ENCODE peak calls at places on chromosome 5, in six cellular contexts. W is IMR-90, A is neuronal stem cell, V is H9, S is mesenchymal stem cell, Q is H1. G is an unnamed sample.
A peak's percentile ranks its signal among the peaks of the same experiment; 100 is the strongest.

GRCh38 chr5:10056228-10056760 is 193.4 kb downstream of the ATPSCKMT start:
- DNase-seq in V (no peak), Q (no peak), S (no peak), A (no peak), W (no peak), G (no peak)

GRCh38 chr5:130141689-130142320 is 237.5 kb downstream of the CHSY3 start:
- DNase-seq in S (peak; percentile 62), W (no peak), A (no peak), V (peak; percentile 64), Q (peak; percentile 70), G (peak; percentile 27)

GRCh38 chr5:135246923-135247795 is 151.9 kb downstream of the MACROH2A1 start:
- DNase-seq in A (no peak), V (peak; percentile 43), W (peak; percentile 98), S (peak; percentile 95), Q (peak; percentile 46), G (no peak)

GRCh38 chr5:77709993-77710392 is 66.1 kb downstream of the TBCA start:
- DNase-seq in Q (no peak), W (no peak), S (no peak), A (no peak), V (no peak), G (no peak)

GRCh38 chr5:1216918-1217295 is 8.3 kb upstream of the SLC6A18 start:
- DNase-seq in A (no peak), Q (no peak), S (no peak), W (no peak), V (no peak), G (no peak)

GRCh38 chr5:59560553-59560952 is 333.0 kb downstream of the PDE4D start:
- DNase-seq in Q (no peak), V (no peak), A (no peak), W (no peak), S (no peak), G (no peak)

GRCh38 chr5:218457-219289 is 553 bp downstream of the SDHA start:
- DNase-seq in S (peak; percentile 57), Q (no peak), A (peak; percentile 24), V (no peak), W (peak; percentile 19), G (peak; percentile 37)

GRCh38 chr5:132496631-132497487 is 6.3 kb upstream of the IRF1 start:
- DNase-seq in W (peak; percentile 87), A (peak; percentile 63), S (peak; percentile 95), V (peak; percentile 93), Q (peak; percentile 92), G (peak; percentile 83)

GRCh38 chr5:97009212-97009898 is 73.5 kb downstream of the LNPEP start:
- DNase-seq in V (no peak), Q (no peak), S (peak; percentile 29), W (no peak), A (no peak), G (no peak)

GRCh38 chr5:153632748-153633290 is 142.3 kb downstream of the GRIA1 start:
- DNase-seq in W (peak; percentile 22), Q (no peak), A (no peak), S (no peak), V (no peak), G (no peak)

GRCh38 chr5:144332265-144332664 is 161.6 kb downstream of the KCTD16 start:
- DNase-seq in S (no peak), W (peak; percentile 6), V (peak; percentile 36), A (no peak), Q (no peak), G (no peak)

GRCh38 chr5:9861664-9862256 is 231.6 kb upstream of the TAS2R1 start:
- DNase-seq in Q (no peak), A (no peak), S (no peak), W (peak; percentile 33), V (no peak), G (no peak)

GRCh38 chr5:116543501-116543900 is 31.1 kb downstream of the SEMA6A start:
- DNase-seq in W (no peak), A (no peak), Q (no peak), S (no peak), V (no peak), G (no peak)

GRCh38 chr5:58076473-58077257 is 383.2 kb downstream of the PLK2 start:
- DNase-seq in W (no peak), A (no peak), Q (no peak), S (no peak), V (no peak), G (no peak)

GRCh38 chr5:127858116-127858784 is 155.1 kb downstream of the CCDC192 start:
- DNase-seq in Q (no peak), S (peak; percentile 74), V (no peak), W (no peak), A (no peak), G (peak; percentile 44)

GRCh38 chr5:172425402-172425801 is 28.9 kb downstream of the SH3PXD2B start:
- DNase-seq in A (no peak), V (no peak), W (no peak), Q (no peak), S (no peak), G (no peak)

GRCh38 chr5:125717209-125717608 is 706.0 kb upstream of the GRAMD2B start:
- DNase-seq in A (peak; percentile 18), W (peak; percentile 96), V (no peak), Q (no peak), S (peak; percentile 92), G (no peak)

GRCh38 chr5:134177197-134178171 is 734 bp upstream of the SKP1 start:
- DNase-seq in W (peak; percentile 66), Q (no peak), V (peak; percentile 68), S (peak; percentile 83), A (peak; percentile 84), G (no peak)

GRCh38 chr5:1009359-1010180 is 968 bp downstream of the NKD2 start:
- DNase-seq in V (no peak), A (no peak), S (no peak), Q (peak; percentile 51), W (no peak), G (no peak)

GRCh38 chr5:67748165-67748690 is 467.3 kb upstream of the PIK3R1 start:
- DNase-seq in A (no peak), S (no peak), V (no peak), W (no peak), Q (no peak), G (no peak)

GRCh38 chr5:58447231-58447630 is 12.7 kb downstream of the PLK2 start:
- DNase-seq in V (no peak), A (no peak), S (peak; percentile 25), W (peak; percentile 70), Q (no peak), G (no peak)

GRCh38 chr5:146027746-146028145 is 77.6 kb downstream of the PLAC8L1 start:
- DNase-seq in W (no peak), V (no peak), Q (no peak), S (no peak), A (no peak), G (no peak)

DNA sequence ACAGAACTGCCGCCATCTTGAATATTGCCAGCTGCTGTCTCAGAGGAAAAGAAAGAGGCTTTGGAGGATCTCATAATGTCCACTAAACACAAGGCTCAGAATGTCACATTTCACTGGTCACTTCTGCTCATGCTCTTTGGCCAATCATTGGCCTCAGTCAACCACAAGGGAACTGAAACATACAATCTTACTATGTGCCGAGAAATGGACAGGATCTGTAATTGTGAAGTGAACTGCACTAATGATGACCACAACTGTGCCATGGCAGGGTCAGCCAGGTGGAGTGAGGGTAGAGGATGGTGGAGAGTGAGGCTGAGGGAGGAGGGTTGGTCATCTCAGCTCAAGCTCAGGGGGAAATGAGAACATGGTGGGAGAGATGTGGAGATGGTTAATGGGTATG is 32.8 kb downstream of the GDNF start:
- DNase-seq in V (no peak), S (no peak), A (no peak), W (no peak), Q (no peak), G (no peak)
- H2AFZ ChIP-seq in V (no peak overlapping the region), S (no peak overlapping the region), A (no peak overlapping the region), W (peak overlapping the region; percentile 17), Q (no peak overlapping the region), G (no peak overlapping the region)

DNA sequence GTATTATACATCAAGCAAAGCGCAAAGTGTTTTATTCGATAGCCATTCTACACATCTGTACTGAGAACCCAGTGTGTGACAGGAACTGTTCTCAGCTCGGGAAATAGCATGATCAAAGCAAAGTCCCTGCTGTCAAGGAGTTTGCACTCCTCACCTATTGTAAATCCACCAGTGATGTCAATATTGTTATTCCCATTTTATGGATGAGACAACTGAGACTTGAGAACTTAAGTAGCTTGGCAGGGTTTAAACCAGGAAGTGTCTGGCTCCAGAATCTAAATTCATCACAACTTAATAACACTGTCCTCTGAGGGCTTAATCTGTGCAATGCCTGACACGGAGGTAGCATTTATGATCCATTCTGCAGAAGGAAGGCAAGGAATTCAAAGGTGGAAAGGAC is 50.7 kb downstream of the ADAM19 start:
- DNase-seq in W (no peak), Q (no peak), S (no peak), A (no peak), V (no peak), G (no peak)
- H3K79me1 ChIP-seq in W (peaks cover 38% of the 10 kb centered on the region), Q (no peaks in the 10 kb centered on the region), S (peaks cover 45% of the 10 kb centered on the region), A (no peaks in the 10 kb centered on the region), V (no peaks in the 10 kb centered on the region), G (no peaks in the 10 kb centered on the region)

GRCh38 chr5:56270568-56271392 is 37.6 kb upstream of the ANKRD55 start:
- DNase-seq in W (peak; percentile 93), V (peak; percentile 85), S (peak; percentile 92), A (peak; percentile 78), Q (peak; percentile 92), G (peak; percentile 92)
- H2AFZ ChIP-seq in W (peak overlapping the region; percentile 62), V (no peak overlapping the region), S (no peak overlapping the region), A (no peak overlapping the region), Q (no peak overlapping the region), G (peak overlapping the region; percentile 35)

GRCh38 chr5:35457912-35458823 is 159.5 kb upstream of the SPEF2 start:
- DNase-seq in V (no peak), S (no peak), A (no peak), W (no peak), Q (no peak), G (no peak)
- H3K79me1 ChIP-seq in V (no peaks in the 10 kb centered on the region), S (no peaks in the 10 kb centered on the region), A (no peaks in the 10 kb centered on the region), W (no peaks in the 10 kb centered on the region), Q (no peaks in the 10 kb centered on the region), G (no peaks in the 10 kb centered on the region)